ENCODE peak calls at places on chromosomes 6 and 20, in ten cellular contexts. K, B, A, S, U, E, W, L, Y and G are unnamed samples. For H3K36me3, the result is how much of the 10 kb centered on the place peaks cover.

GRCh38 chr20:47502801-47503239 is 1.1 kb downstream of the NCOA3 start:
- DNase-seq in K (no peak), B (no peak), A (peak), S (no peak), U (no peak), E (no peak), W (no peak), L (peak), Y (no peak), G (no peak)

GRCh38 chr20:31943052-31943471 is 8.8 kb downstream of the PDRG1 start:
- DNase-seq in K (no peak), B (peak), A (no peak), S (peak), U (no peak), E (peak), W (peak), L (no peak), Y (no peak), G (no peak)

GRCh38 chr20:60358101-60358500 is 399.9 kb downstream of the CDH26 start:
- DNase-seq in K (no peak), B (no peak), A (no peak), S (no peak), U (no peak), E (no peak), W (no peak), L (no peak), Y (no peak), G (no peak)

GRCh38 chr20:47150403-47151152 is 205.9 kb downstream of the ZMYND8 start:
- DNase-seq in K (peak), B (peak), A (peak), S (no peak), U (peak), E (peak), W (peak), L (no peak), Y (peak), G (no peak)

GRCh38 chr6:29005183-29005885 is at the start of gene ZNF311:
- DNase-seq in K (peak), B (peak), A (no peak), S (peak), U (peak), E (no peak), W (peak), L (no peak), Y (no peak), G (no peak)

GRCh38 chr20:20414640-20415274 is 46.9 kb downstream of the INSM1 start:
- DNase-seq in K (no peak), B (no peak), A (no peak), S (no peak), U (no peak), E (no peak), W (no peak), L (no peak), Y (no peak), G (no peak)

GRCh38 chr6:124958149-124958548 is 4.1 kb upstream of the RNF217 start:
- DNase-seq in K (no peak), B (no peak), A (no peak), S (no peak), U (no peak), E (no peak), W (no peak), L (no peak), Y (no peak), G (no peak)

GRCh38 chr6:109690373-109690739 is 646 bp downstream of the AK9 start:
- DNase-seq in K (peak), B (peak), A (peak), S (peak), U (no peak), E (peak), W (peak), L (peak), Y (peak), G (peak)

GRCh38 chr6:15244605-15245360 is 1.1 kb upstream of the JARID2 start:
- DNase-seq in K (peak), B (peak), A (peak), S (peak), U (peak), E (peak), W (peak), L (peak), Y (peak), G (peak)

GRCh38 chr20:54140067-54140466 is 33.7 kb downstream of the CYP24A1 start:
- DNase-seq in K (no peak), B (no peak), A (no peak), S (no peak), U (no peak), E (no peak), W (no peak), L (no peak), Y (no peak), G (no peak)

GRCh38 chr6:36544228-36544627 is 3.1 kb downstream of the STK38 start:
- DNase-seq in K (no peak), B (no peak), A (no peak), S (no peak), U (no peak), E (no peak), W (no peak), L (peak), Y (no peak), G (no peak)

GRCh38 chr6:28941681-28942448 is 18.1 kb upstream of the TRIM27 start:
- DNase-seq in K (peak), B (no peak), A (no peak), S (no peak), U (no peak), E (no peak), W (no peak), L (no peak), Y (no peak), G (no peak)

GRCh38 chr20:35618372-35619131 is 2.9 kb downstream of the SPAG4 start:
- DNase-seq in K (no peak), B (peak), A (no peak), S (peak), U (no peak), E (no peak), W (peak), L (no peak), Y (no peak), G (no peak)

GRCh38 chr20:1489764-1490436 is 1.3 kb downstream of the SIRPB2 start:
- DNase-seq in K (no peak), B (peak), A (no peak), S (no peak), U (no peak), E (no peak), W (no peak), L (no peak), Y (peak), G (no peak)

GRCh38 chr20:12893019-12893418 is 115.8 kb upstream of the SPTLC3 start:
- DNase-seq in K (no peak), B (no peak), A (no peak), S (no peak), U (no peak), E (no peak), W (no peak), L (no peak), Y (no peak), G (no peak)

GRCh38 chr20:63955281-63955845 is 853 bp downstream of the UCKL1 start:
- DNase-seq in K (no peak), B (no peak), A (peak), S (peak), U (no peak), E (no peak), W (peak), L (peak), Y (no peak), G (no peak)

GRCh38 chr6:126388235-126388634 is 48.3 kb downstream of the CENPW start:
- DNase-seq in K (no peak), B (no peak), A (no peak), S (no peak), U (no peak), E (no peak), W (no peak), L (no peak), Y (no peak), G (no peak)

GRCh38 chr20:60857708-60858107 is 394.4 kb upstream of the CDH4 start:
- DNase-seq in K (no peak), B (no peak), A (no peak), S (no peak), U (no peak), E (no peak), W (no peak), L (no peak), Y (no peak), G (no peak)

GRCh38 chr6:506508-506907 is 115.0 kb downstream of the IRF4 start:
- DNase-seq in K (no peak), B (no peak), A (no peak), S (no peak), U (no peak), E (no peak), W (no peak), L (no peak), Y (no peak), G (no peak)

GRCh38 chr6:31898200-31899011 is 908 bp upstream of the EHMT2 start:
- DNase-seq in K (no peak), B (no peak), A (peak), S (no peak), U (no peak), E (no peak), W (peak), L (peak), Y (no peak), G (no peak)

GRCh38 chr6:70846207-70846835 is 110.5 kb downstream of the B3GAT2 start:
- DNase-seq in K (no peak), B (no peak), A (no peak), S (no peak), U (no peak), E (no peak), W (no peak), L (no peak), Y (no peak), G (no peak)

GRCh38 chr6:125099211-125100017 is 54.2 kb upstream of the TPD52L1 start:
- DNase-seq in K (no peak), B (peak), A (no peak), S (peak), U (no peak), E (peak), W (peak), L (no peak), Y (no peak), G (no peak)

GRCh38 chr6:134550604-134551003 is 232.7 kb upstream of the SGK1 start:
- DNase-seq in K (no peak), B (no peak), A (no peak), S (no peak), U (no peak), E (no peak), W (no peak), L (no peak), Y (no peak), G (no peak)

GRCh38 chr20:63047946-63048345 is 41.2 kb upstream of the BHLHE23 start:
- DNase-seq in K (no peak), B (no peak), A (no peak), S (no peak), U (no peak), E (no peak), W (no peak), L (no peak), Y (no peak), G (no peak)

GRCh38 chr6:119466226-119466625 is 116.7 kb upstream of the MAN1A1 start:
- DNase-seq in K (no peak), B (no peak), A (no peak), S (no peak), U (no peak), E (no peak), W (no peak), L (no peak), Y (no peak), G (no peak)

GRCh38 chr6:77424761-77425160 is 38.5 kb downstream of the HTR1B start:
- DNase-seq in K (no peak), B (no peak), A (no peak), S (no peak), U (no peak), E (no peak), W (no peak), L (no peak), Y (no peak), G (no peak)

GRCh38 chr6:37038297-37039198 is 33.1 kb downstream of the FGD2 start:
- DNase-seq in K (peak), B (peak), A (no peak), S (peak), U (peak), E (no peak), W (peak), L (no peak), Y (peak), G (peak)

GRCh38 chr6:7975764-7976146 is 65.2 kb upstream of the TXNDC5 start:
- DNase-seq in K (peak), B (no peak), A (peak), S (no peak), U (no peak), E (no peak), W (peak), L (no peak), Y (peak), G (no peak)

GRCh38 chr6:116106146-116106545 is 5.5 kb downstream of the NT5DC1 start:
- DNase-seq in K (no peak), B (no peak), A (no peak), S (no peak), U (no peak), E (no peak), W (no peak), L (no peak), Y (no peak), G (no peak)

GRCh38 chr6:32255212-32256153 is 31.6 kb upstream of the NOTCH4 start:
- DNase-seq in K (peak), B (peak), A (peak), S (peak), U (peak), E (peak), W (peak), L (peak), Y (peak), G (peak)

GRCh38 chr20:29299811-29300578 is 1957.5 kb upstream of the DEFB115 start:
- DNase-seq in K (no peak), B (peak), A (no peak), S (no peak), U (no peak), E (no peak), W (no peak), L (no peak), Y (no peak), G (no peak)

GRCh38 chr20:60255866-60256265 is 297.6 kb downstream of the CDH26 start:
- DNase-seq in K (no peak), B (no peak), A (no peak), S (no peak), U (no peak), E (no peak), W (no peak), L (no peak), Y (no peak), G (no peak)

GRCh38 chr20:41174373-41174772 is 37.0 kb downstream of the PLCG1 start:
- DNase-seq in K (peak), B (no peak), A (no peak), S (no peak), U (no peak), E (peak), W (no peak), L (peak), Y (no peak), G (no peak)

GRCh38 chr6:152636675-152637421 is at the start of gene SYNE1:
- DNase-seq in K (peak), B (peak), A (no peak), S (peak), U (no peak), E (no peak), W (peak), L (no peak), Y (no peak), G (no peak)

GRCh38 chr20:34124469-34125249 is 12.6 kb upstream of the EIF2S2 start:
- DNase-seq in K (no peak), B (no peak), A (no peak), S (no peak), U (no peak), E (no peak), W (no peak), L (no peak), Y (no peak), G (no peak)

GRCh38 chr6:98944598-98945011 is 3.1 kb downstream of the FBXL4 start:
- DNase-seq in K (no peak), B (no peak), A (peak), S (no peak), U (no peak), E (no peak), W (no peak), L (no peak), Y (no peak), G (no peak)

GRCh38 chr6:157486632-157487031 is 105.6 kb downstream of the ZDHHC14 start:
- DNase-seq in K (no peak), B (no peak), A (no peak), S (no peak), U (no peak), E (no peak), W (no peak), L (peak), Y (no peak), G (no peak)

GRCh38 chr20:23679448-23680092 is 9.3 kb downstream of the CST4 start:
- DNase-seq in K (no peak), B (no peak), A (no peak), S (no peak), U (no peak), E (no peak), W (no peak), L (no peak), Y (no peak), G (no peak)

GRCh38 chr6:11062715-11063114 is 18.6 kb upstream of the ELOVL2 start:
- DNase-seq in K (no peak), B (no peak), A (no peak), S (no peak), U (no peak), E (no peak), W (no peak), L (no peak), Y (no peak), G (no peak)

GRCh38 chr6:11066505-11067347 is 22.6 kb upstream of the ELOVL2 start:
- DNase-seq in K (no peak), B (no peak), A (peak), S (no peak), U (no peak), E (no peak), W (no peak), L (no peak), Y (no peak), G (no peak)

GRCh38 chr6:11067348-11067747 is 23.2 kb upstream of the ELOVL2 start:
- DNase-seq in K (no peak), B (no peak), A (peak), S (no peak), U (no peak), E (no peak), W (peak), L (no peak), Y (no peak), G (no peak)

GRCh38 chr6:11064836-11065235 is 20.7 kb upstream of the ELOVL2 start:
- DNase-seq in K (no peak), B (no peak), A (no peak), S (no peak), U (no peak), E (no peak), W (no peak), L (no peak), Y (no peak), G (no peak)

DNA sequence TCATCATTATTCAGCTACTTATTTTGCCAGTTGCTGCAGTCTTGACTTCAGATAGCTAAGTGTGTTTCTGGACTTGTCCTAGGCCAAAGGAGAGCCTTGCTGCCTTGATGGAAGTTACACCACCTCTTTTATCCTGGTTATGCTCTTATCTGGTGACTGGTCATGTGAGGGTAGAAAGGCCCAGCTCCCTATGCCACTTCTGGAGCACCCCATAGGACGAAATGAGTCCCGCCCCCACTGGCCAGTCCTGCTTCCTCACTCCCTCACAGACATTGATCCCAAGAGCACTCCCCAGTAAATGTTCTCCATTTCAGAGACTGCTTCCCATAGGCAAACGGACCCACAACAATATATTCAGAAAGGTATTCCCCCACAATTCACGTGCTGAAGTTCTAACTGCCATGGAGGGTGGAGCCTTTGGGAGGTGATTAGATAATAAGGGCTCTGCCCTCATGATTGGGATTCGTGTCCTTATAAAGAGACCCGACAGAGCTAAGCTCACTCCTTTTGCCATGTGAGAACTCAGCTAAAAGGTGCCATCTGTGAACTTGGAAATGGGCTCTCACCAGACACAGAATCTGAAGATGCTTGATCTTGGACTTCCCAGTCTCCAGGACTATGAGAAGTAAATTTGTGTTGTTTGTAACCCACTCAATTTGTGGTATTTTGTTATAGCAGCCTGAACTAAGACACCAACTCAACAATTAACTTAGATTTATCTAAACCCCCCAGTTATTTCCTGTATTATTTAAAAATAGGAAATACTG is 21.5 kb upstream of the ELOVL2 start:
- DNase-seq in K (no peak), B (no peak), A (no peak), S (no peak), U (no peak), E (no peak), W (no peak), L (no peak), Y (no peak), G (no peak)
- H3K36me3 ChIP-seq in K (under half), B (under half), A (under half), S (under half), U (under half), E (under half), W (under half), L (under half), Y (under half), G (under half)

GRCh38 chr6:158815379-158815724 is 3.8 kb downstream of the EZR start:
- DNase-seq in K (peak), B (no peak), A (peak), S (no peak), U (no peak), E (no peak), W (no peak), L (peak), Y (no peak), G (no peak)

GRCh38 chr6:158810149-158811095 is 8.7 kb downstream of the EZR start:
- DNase-seq in K (no peak), B (no peak), A (no peak), S (no peak), U (no peak), E (no peak), W (no peak), L (peak), Y (no peak), G (no peak)

GRCh38 chr6:158815915-158816314 is 3.3 kb downstream of the EZR start:
- DNase-seq in K (no peak), B (no peak), A (no peak), S (no peak), U (no peak), E (no peak), W (no peak), L (peak), Y (no peak), G (no peak)

GRCh38 chr6:158812611-158813010 is 6.6 kb downstream of the EZR start:
- DNase-seq in K (peak), B (no peak), A (no peak), S (no peak), U (no peak), E (no peak), W (no peak), L (peak), Y (no peak), G (no peak)

DNA sequence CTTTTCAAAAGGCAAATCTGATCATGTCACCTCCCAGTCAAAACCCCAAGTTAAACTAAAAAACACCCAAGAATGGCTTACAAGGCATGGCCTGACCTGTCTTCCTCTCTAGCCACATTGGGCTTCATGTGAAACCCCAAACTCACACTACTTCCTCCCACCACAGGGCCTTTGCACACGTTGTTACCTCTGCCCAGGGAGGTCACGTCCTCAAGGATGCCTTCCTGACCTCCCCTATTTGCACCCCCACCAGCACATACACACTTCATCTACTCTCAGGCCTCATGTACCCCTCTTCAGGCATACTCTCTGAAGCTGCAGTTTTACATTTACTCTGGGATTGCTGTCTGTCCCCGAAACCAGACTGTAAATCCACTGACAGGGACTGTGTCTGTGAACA is 6.1 kb downstream of the EZR start:
- DNase-seq in K (peak), B (no peak), A (no peak), S (no peak), U (no peak), E (no peak), W (no peak), L (peak), Y (no peak), G (no peak)
- TF ChIP-seq POLR2A in K (no peak), B (no peak), A (no peak), S (no peak), U (no peak), E (no peak), W (no peak), L (no peak), Y (no peak), G (no peak)

GRCh38 chr6:111379831-111380230 is 103.2 kb downstream of the REV3L start:
- DNase-seq in K (no peak), B (no peak), A (no peak), S (no peak), U (no peak), E (no peak), W (no peak), L (no peak), Y (no peak), G (no peak)

GRCh38 chr6:111379302-111379701 is 103.7 kb downstream of the REV3L start:
- DNase-seq in K (no peak), B (no peak), A (no peak), S (no peak), U (no peak), E (no peak), W (no peak), L (no peak), Y (no peak), G (no peak)

GRCh38 chr6:111377558-111378120 is 105.4 kb downstream of the REV3L start:
- DNase-seq in K (no peak), B (no peak), A (no peak), S (no peak), U (no peak), E (no peak), W (no peak), L (no peak), Y (no peak), G (no peak)

GRCh38 chr6:111381126-111381525 is 101.9 kb downstream of the REV3L start:
- DNase-seq in K (no peak), B (no peak), A (no peak), S (no peak), U (no peak), E (no peak), W (no peak), L (no peak), Y (no peak), G (no peak)

GRCh38 chr6:111382476-111383294 is 100.3 kb downstream of the REV3L start:
- DNase-seq in K (no peak), B (peak), A (no peak), S (no peak), U (no peak), E (no peak), W (no peak), L (no peak), Y (no peak), G (no peak)
- H3K36me3 ChIP-seq in K (under half), B (under half), A (under half), S (under half), U (under half), E (under half), W (under half), L (under half), Y (half or more), G (half or more)

GRCh38 chr6:25715794-25716193 is 38.7 kb upstream of the SLC17A4 start:
- DNase-seq in K (no peak), B (no peak), A (peak), S (no peak), U (no peak), E (no peak), W (no peak), L (no peak), Y (no peak), G (no peak)
- TF ChIP-seq POLR2A in K (no peak), B (no peak), A (no peak), S (no peak), U (no peak), E (no peak), W (no peak), L (no peak), Y (no peak), G (no peak)